ENCODE peak calls at places on chromosome 1, in eight cellular contexts. O, G, I, M, Y, Q, T and H are unnamed samples.

GRCh38 chr1:1889847-1890505 is 911 bp downstream of the GNB1 start:
- DNase-seq in I (peak; percentile 72), O (peak; percentile 45), Y (peak; percentile 62), Q (peak; percentile 48), G (peak; percentile 35), T (peak; percentile 61), M (peak; percentile 67), H (peak; percentile 49)

GRCh38 chr1:86696522-86696921 is 7.9 kb upstream of the SH3GLB1 start:
- DNase-seq in O (no peak), I (no peak), Q (no peak), G (no peak), T (peak; percentile 17), M (no peak), Y (peak; percentile 57), H (no peak)

GRCh38 chr1:47223174-47223920 is 8.7 kb downstream of the TAL1 start:
- DNase-seq in Y (no peak), Q (no peak), M (no peak), I (no peak), G (no peak), O (no peak), T (no peak), H (no peak)

GRCh38 chr1:162276493-162276892 is 100.2 kb downstream of the SPATA46 start:
- DNase-seq in T (peak; percentile 65), Y (peak; percentile 47), I (peak; percentile 69), G (no peak), M (no peak), O (peak; percentile 37), Q (no peak), H (no peak)

GRCh38 chr1:48203287-48203900 is 19.1 kb upstream of the SLC5A9 start:
- DNase-seq in T (peak; percentile 43), O (peak; percentile 9), M (no peak), I (peak; percentile 58), G (no peak), Q (no peak), Y (peak; percentile 63), H (no peak)

GRCh38 chr1:150997126-150997872 is 9.4 kb downstream of the MINDY1 start:
- DNase-seq in G (no peak), I (no peak), M (no peak), Q (no peak), Y (no peak), T (no peak), O (no peak), H (no peak)

GRCh38 chr1:56709269-56709880 is 64.3 kb downstream of the PRKAA2 start:
- DNase-seq in G (no peak), I (peak; percentile 39), M (no peak), Q (no peak), O (peak; percentile 58), Y (peak; percentile 70), T (peak; percentile 75), H (no peak)

GRCh38 chr1:27772071-27772470 is 948 bp upstream of the STX12 start:
- DNase-seq in I (no peak), Q (no peak), Y (no peak), G (no peak), O (no peak), M (no peak), T (peak; percentile 3), H (no peak)

GRCh38 chr1:22919341-22920025 is 53.2 kb downstream of the LACTBL1 start:
- DNase-seq in I (no peak), Y (no peak), M (no peak), T (peak; percentile 20), Q (no peak), O (no peak), G (no peak), H (no peak)

GRCh38 chr1:202056644-202057334 is 46.4 kb downstream of the ELF3 start:
- DNase-seq in Q (no peak), M (no peak), Y (no peak), O (no peak), I (no peak), T (no peak), G (no peak), H (no peak)

GRCh38 chr1:24966121-24966723 is 36.1 kb upstream of the RUNX3 start:
- DNase-seq in Q (no peak), I (no peak), Y (no peak), G (no peak), M (no peak), O (no peak), T (no peak), H (peak; percentile 55)